ENCODE peak calls at places on chromosomes 2 and 18, in four cellular contexts. K is fibroblast of lung; R is spleen; V is CD4-positive, alpha-beta memory T cell. U is an unnamed sample.

GRCh38 chr2:70627499-70627898 is 73.9 kb upstream of the TGFA start:
- DNase-seq in K (peak), R (no peak), V (no peak), U (peak)

GRCh38 chr2:202450785-202451184 is 74.7 kb downstream of the BMPR2 start:
- DNase-seq in K (peak), R (no peak), V (no peak), U (no peak)

GRCh38 chr2:219010162-219010756 is 17.0 kb upstream of the CRYBA2 start:
- DNase-seq in K (no peak), R (no peak), V (no peak), U (no peak)

GRCh38 chr2:216694826-216695217 is 527 bp downstream of the IGFBP5 start:
- DNase-seq in K (no peak), R (no peak), V (no peak), U (no peak)

GRCh38 chr18:69400976-69401474 is 337 bp downstream of the DOK6 start:
- DNase-seq in K (peak), R (no peak), V (no peak), U (peak)

GRCh38 chr2:18536100-18536499 is 24.4 kb downstream of the RDH14 start:
- DNase-seq in K (peak), R (no peak), V (no peak), U (peak)

GRCh38 chr2:96665083-96665569 is 22.6 kb downstream of the FER1L5 start:
- DNase-seq in K (peak), R (no peak), V (no peak), U (peak)

GRCh38 chr18:50830544-50830943 is 10.7 kb upstream of the MRO start:
- DNase-seq in K (no peak), R (no peak), V (no peak), U (no peak)

GRCh38 chr18:49886891-49887764 is 73.8 kb upstream of the ACAA2 start:
- DNase-seq in K (no peak), R (no peak), V (no peak), U (no peak)

GRCh38 chr18:79567481-79568147 is 112.0 kb upstream of the CTDP1 start:
- DNase-seq in K (peak), R (peak), V (no peak), U (peak)

GRCh38 chr2:18551623-18552022 is 8.8 kb downstream of the RDH14 start:
- DNase-seq in K (no peak), R (no peak), V (no peak), U (no peak)

GRCh38 chr2:79512442-79513401 is at the start of gene CTNNA2:
- DNase-seq in K (peak), R (peak), V (no peak), U (no peak)

GRCh38 chr2:47512581-47513083 is 109.7 kb downstream of the MSH2 start:
- DNase-seq in K (peak), R (no peak), V (no peak), U (peak)

DNA sequence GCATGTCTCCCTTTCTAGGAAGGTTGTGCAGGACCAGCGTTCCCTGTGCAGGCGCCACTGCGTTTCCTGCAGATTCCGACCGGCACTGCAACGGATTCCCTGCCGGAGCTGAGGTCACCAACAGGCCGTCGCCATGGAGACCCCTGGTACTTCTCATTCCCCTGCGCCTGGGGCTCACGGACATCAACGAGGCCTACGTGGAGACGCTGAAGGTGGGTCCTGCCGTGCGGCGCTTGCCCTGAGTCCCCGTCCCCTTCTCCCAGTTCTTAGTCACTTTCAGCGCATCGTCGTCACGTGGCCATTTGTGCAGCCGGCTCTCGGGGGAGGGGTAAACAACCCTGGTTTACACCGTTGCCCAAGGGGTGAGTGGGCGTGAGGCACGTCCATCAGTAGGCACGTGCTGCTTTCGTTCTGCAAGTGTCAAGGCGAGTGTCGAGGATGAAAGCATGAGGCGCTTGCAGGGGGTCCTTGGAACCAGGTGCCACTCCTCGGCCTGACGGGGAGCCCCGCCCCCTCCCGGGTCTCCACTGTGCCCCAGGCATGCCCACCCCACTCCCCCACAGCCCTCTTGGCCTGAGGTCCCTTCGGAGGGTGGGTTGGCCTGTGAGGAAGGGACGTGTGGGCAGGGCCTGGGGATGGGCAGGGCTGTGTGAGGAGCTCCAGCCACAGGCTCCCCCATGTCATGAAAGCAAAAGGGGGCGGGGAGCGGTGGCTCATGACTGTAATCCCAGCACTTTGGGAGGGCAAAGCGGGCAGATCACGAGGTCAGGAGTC is 19.8 kb downstream of the DTYMK start:
- DNase-seq in K (no peak), R (no peak), V (no peak), U (peak)
- H3K27ac ChIP-seq in K (no peak), R (no peak), V (no peak), U (no peak)

DNA sequence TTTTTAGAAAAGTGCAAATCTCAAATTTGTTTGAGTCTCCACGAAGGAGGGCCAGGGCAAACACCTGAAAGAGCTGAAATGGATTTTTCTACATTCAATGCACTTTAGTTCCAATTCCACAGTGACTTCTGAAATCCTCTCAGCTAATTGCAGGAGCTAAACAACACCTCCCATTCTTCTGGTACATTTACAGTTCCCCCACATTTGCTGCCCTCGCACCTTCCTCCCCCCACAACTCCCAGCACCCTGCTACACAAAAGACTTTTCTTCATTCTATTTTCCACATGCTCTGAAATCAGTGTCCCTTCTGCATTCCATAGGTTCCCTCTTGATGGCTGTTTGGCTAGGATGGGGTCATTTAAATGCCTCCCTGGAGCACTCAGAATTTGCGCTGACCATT is 5.9 kb upstream of the NPAS2 start:
- DNase-seq in K (no peak), R (no peak), V (no peak), U (no peak)
- H3K27ac ChIP-seq in K (no peak), R (no peak), V (no peak), U (peak)

GRCh38 chr2:28199995-28200394 is 192.7 kb upstream of the FOSL2 start:
- DNase-seq in K (no peak), R (no peak), V (no peak), U (no peak)
- H3K27ac ChIP-seq in K (no peak), R (no peak), V (no peak), U (no peak)

DNA sequence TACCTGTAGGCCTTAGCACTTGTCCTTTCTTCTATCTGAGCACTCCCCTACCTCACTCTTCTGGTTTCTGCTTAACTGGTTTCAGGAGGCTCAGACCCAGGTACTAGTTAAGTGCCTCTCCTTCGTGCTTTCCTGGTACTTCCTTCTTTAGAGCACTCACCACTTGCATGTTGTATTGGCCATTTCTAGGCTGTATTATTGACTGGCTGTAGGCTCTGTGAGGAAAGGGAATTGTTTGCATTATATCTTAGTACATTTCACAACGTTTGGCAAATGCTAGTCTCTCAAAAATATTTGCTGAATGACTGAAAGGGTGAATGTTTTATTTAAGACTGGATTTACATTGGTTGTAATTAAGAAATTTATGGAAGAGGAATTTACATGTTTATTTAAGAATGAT is 36.0 kb upstream of the SCN1A start:
- DNase-seq in K (peak), R (no peak), V (no peak), U (no peak)
- H3K27ac ChIP-seq in K (no peak), R (no peak), V (no peak), U (no peak)

DNA sequence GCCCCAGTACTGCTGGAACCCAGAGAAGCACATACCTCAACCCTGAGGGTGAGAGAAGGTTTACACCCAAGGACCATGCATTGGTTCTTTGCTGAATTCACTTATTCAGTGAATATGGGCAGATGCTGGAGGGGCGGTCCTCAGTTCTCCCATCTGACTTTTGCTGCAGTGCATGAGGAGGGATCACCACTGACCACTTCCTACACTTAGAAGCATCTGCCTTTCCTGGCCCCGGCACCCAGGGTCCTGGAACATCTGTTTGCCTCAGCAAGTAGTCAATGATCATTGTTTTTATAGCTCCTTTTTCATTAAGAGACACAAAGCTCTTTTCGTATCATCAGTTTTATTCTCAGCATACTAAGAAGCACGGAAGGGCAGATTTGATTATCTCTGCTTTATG is 211.4 kb downstream of the SH3RF3 start:
- DNase-seq in K (no peak), R (no peak), V (no peak), U (no peak)
- H3K27ac ChIP-seq in K (peak), R (no peak), V (no peak), U (no peak)

DNA sequence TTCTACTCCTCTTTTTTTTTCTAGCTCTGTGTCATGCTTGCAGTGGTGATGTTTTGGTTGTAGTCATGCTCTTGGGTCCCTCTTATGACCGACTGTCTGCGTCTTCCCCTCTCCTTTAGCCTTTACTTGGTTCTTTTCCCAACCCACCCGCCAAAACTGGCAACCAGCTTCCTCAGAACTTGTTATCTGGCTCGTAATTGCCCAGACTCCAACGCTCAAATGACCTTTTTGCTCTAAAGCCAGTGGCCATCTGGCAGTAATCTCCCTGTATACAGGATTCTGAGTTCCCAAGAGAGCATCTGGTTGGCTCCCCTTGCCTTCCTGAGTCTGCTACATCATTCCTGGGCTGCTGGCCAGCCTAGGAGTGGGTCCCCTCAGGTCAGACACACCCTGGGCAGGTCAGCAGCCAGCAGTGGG is 147.2 kb downstream of the MGAT5 start:
- DNase-seq in K (no peak), R (no peak), V (no peak), U (peak)
- H3K27ac ChIP-seq in K (peak), R (no peak), V (no peak), U (peak)

GRCh38 chr2:100291152-100291970 is 30.9 kb downstream of the LONRF2 start:
- DNase-seq in K (peak), R (no peak), V (peak), U (peak)

GRCh38 chr2:100293341-100294161 is 28.8 kb downstream of the LONRF2 start:
- DNase-seq in K (no peak), R (no peak), V (no peak), U (no peak)

GRCh38 chr2:100294162-100294497 is 28.2 kb downstream of the LONRF2 start:
- DNase-seq in K (no peak), R (no peak), V (no peak), U (no peak)

GRCh38 chr2:100290718-100291151 is 31.6 kb downstream of the LONRF2 start:
- DNase-seq in K (no peak), R (no peak), V (no peak), U (no peak)

DNA sequence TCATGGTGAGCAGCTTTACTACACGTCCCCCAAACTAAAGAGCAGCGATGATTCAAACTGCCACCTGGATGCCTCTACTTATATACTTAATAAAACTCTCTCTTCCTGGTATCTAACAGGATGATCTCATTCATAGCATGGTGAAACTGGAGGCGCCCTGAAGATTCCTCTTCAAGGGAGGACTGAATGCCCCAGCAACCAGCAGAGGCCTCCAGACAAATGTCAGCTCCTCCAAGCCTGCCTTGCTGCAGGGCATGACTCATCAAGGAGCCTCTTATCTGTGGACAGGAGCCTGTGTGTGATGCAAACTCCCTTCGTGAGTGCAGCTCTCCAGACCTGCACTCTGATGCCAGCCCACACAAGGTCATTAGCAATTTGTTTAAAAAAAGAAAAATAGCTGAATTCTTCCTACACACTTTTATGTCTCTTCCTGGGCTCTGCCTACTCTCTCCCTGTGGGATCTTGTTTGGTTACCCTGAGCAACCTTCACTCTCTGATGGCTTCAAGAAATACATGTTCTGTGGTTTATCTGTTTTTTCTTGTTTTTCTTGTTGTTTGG is 30.2 kb downstream of the LONRF2 start:
- DNase-seq in K (peak), R (no peak), V (no peak), U (no peak)
- H3K27ac ChIP-seq in K (no peak), R (no peak), V (no peak), U (no peak)

DNA sequence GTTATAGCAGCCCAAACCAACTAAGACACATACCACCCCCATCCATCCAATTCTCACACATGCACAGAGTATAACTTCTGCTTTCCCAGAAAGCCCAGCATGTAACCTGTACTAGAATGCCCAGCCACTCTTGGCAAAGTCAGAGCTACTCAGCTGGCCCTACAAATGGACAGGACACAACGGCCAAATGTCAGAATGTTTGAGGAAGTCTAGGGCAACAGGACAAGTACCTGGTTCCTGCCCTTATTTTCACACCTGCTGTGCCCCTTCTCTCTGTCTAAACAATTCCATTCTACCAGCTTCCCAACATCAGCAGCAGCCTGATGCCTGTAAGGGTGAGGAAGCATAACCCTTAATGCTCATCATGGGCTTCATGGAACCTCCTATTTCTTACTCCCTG is 15.1 kb upstream of the BZW1 start:
- DNase-seq in K (no peak), R (no peak), V (no peak), U (peak)
- H3K27ac ChIP-seq in K (no peak), R (no peak), V (no peak), U (no peak)